ENCODE peak calls at places on chromosomes 7 and 10, in five cellular contexts. One of them, this sample, is unnamed.
A peak's percentile ranks its signal among the peaks of the same experiment; 100 is the strongest.

GRCh38 chr7:30564243-30564892 is 30.3 kb upstream of the GARS1 start:
- DNase-seq in neuronal stem cell: peak; percentile 87
- DNase-seq in H9: peak; percentile 91
- DNase-seq in mesenchymal stem cell: peak; percentile 81
- DNase-seq in IMR-90: peak; percentile 80
- DNase-seq in this sample: peak; percentile 91

GRCh38 chr7:130293521-130293920 is 560 bp downstream of the CPA4 start:
- DNase-seq in H9: no peak
- DNase-seq in neuronal stem cell: no peak
- DNase-seq in mesenchymal stem cell: no peak
- DNase-seq in IMR-90: no peak
- DNase-seq in this sample: no peak

GRCh38 chr10:83961620-83962019 is 177.7 kb upstream of the GHITM start:
- DNase-seq in H9: no peak
- DNase-seq in IMR-90: no peak
- DNase-seq in mesenchymal stem cell: no peak
- DNase-seq in neuronal stem cell: no peak
- DNase-seq in this sample: peak; percentile 66

GRCh38 chr7:131533151-131533559 is 23.3 kb downstream of the PODXL start:
- DNase-seq in H9: peak; percentile 30
- DNase-seq in mesenchymal stem cell: no peak
- DNase-seq in neuronal stem cell: no peak
- DNase-seq in IMR-90: no peak
- DNase-seq in this sample: no peak

GRCh38 chr7:139730746-139731612 is 46.8 kb downstream of the HIPK2 start:
- DNase-seq in H9: no peak
- DNase-seq in IMR-90: peak; percentile 72
- DNase-seq in mesenchymal stem cell: peak; percentile 53
- DNase-seq in neuronal stem cell: no peak
- DNase-seq in this sample: no peak

GRCh38 chr10:118965636-118966035 is 63.9 kb upstream of the NANOS1 start:
- DNase-seq in IMR-90: no peak
- DNase-seq in neuronal stem cell: no peak
- DNase-seq in H9: peak; percentile 20
- DNase-seq in mesenchymal stem cell: peak; percentile 5
- DNase-seq in this sample: no peak

GRCh38 chr10:110681023-110681681 is 37.0 kb downstream of the RBM20 start:
- DNase-seq in IMR-90: peak; percentile 31
- DNase-seq in H9: peak; percentile 79
- DNase-seq in mesenchymal stem cell: peak; percentile 51
- DNase-seq in neuronal stem cell: peak; percentile 41
- DNase-seq in this sample: peak; percentile 91

GRCh38 chr7:82598958-82599357 is 155.4 kb upstream of the CACNA2D1 start:
- DNase-seq in H9: no peak
- DNase-seq in mesenchymal stem cell: peak; percentile 59
- DNase-seq in IMR-90: peak; percentile 89
- DNase-seq in neuronal stem cell: no peak
- DNase-seq in this sample: no peak

GRCh38 chr7:140673063-140673769 is 471 bp downstream of the ADCK2 start:
- DNase-seq in IMR-90: no peak
- DNase-seq in mesenchymal stem cell: no peak
- DNase-seq in H9: peak; percentile 78
- DNase-seq in neuronal stem cell: peak; percentile 24
- DNase-seq in this sample: peak; percentile 67

GRCh38 chr10:121830101-121830500 is 97.7 kb downstream of the ATE1 start:
- DNase-seq in IMR-90: no peak
- DNase-seq in neuronal stem cell: no peak
- DNase-seq in H9: no peak
- DNase-seq in mesenchymal stem cell: no peak
- DNase-seq in this sample: no peak

GRCh38 chr10:30348378-30348776 is 701 bp downstream of the MTPAP start:
- DNase-seq in H9: no peak
- DNase-seq in IMR-90: peak; percentile 2
- DNase-seq in neuronal stem cell: no peak
- DNase-seq in mesenchymal stem cell: no peak
- DNase-seq in this sample: no peak

GRCh38 chr7:1283337-1283736 is 50.7 kb downstream of the UNCX start:
- DNase-seq in mesenchymal stem cell: no peak
- DNase-seq in neuronal stem cell: no peak
- DNase-seq in H9: no peak
- DNase-seq in IMR-90: no peak
- DNase-seq in this sample: no peak

GRCh38 chr10:1036341-1036791 is 10.7 kb upstream of the IDI2 start:
- DNase-seq in neuronal stem cell: no peak
- DNase-seq in mesenchymal stem cell: peak; percentile 72
- DNase-seq in IMR-90: peak; percentile 87
- DNase-seq in H9: no peak
- DNase-seq in this sample: no peak

GRCh38 chr10:106705576-106706526 is 458.7 kb downstream of the SORCS1 start:
- DNase-seq in mesenchymal stem cell: peak; percentile 28
- DNase-seq in neuronal stem cell: peak; percentile 82
- DNase-seq in H9: peak; percentile 60
- DNase-seq in IMR-90: peak; percentile 37
- DNase-seq in this sample: peak; percentile 80

GRCh38 chr7:40763319-40764287 is 628.8 kb downstream of the SUGCT start:
- DNase-seq in mesenchymal stem cell: peak; percentile 82
- DNase-seq in neuronal stem cell: no peak
- DNase-seq in IMR-90: peak; percentile 86
- DNase-seq in H9: no peak
- DNase-seq in this sample: peak; percentile 27

GRCh38 chr10:15725603-15726002 is 5.9 kb upstream of the ITGA8 start:
- DNase-seq in mesenchymal stem cell: peak; percentile 74
- DNase-seq in neuronal stem cell: no peak
- DNase-seq in IMR-90: peak; percentile 67
- DNase-seq in H9: no peak
- DNase-seq in this sample: peak; percentile 78

GRCh38 chr7:154484406-154484805 is 432.2 kb downstream of the DPP6 start:
- DNase-seq in IMR-90: no peak
- DNase-seq in mesenchymal stem cell: no peak
- DNase-seq in neuronal stem cell: no peak
- DNase-seq in H9: peak; percentile 47
- DNase-seq in this sample: peak; percentile 10

GRCh38 chr10:92200564-92200963 is 90.3 kb downstream of the CPEB3 start:
- DNase-seq in H9: no peak
- DNase-seq in neuronal stem cell: no peak
- DNase-seq in IMR-90: peak; percentile 36
- DNase-seq in mesenchymal stem cell: no peak
- DNase-seq in this sample: no peak

GRCh38 chr10:92702301-92702916 is 12.7 kb downstream of the HHEX start:
- DNase-seq in IMR-90: no peak
- DNase-seq in H9: no peak
- DNase-seq in mesenchymal stem cell: peak; percentile 18
- DNase-seq in neuronal stem cell: no peak
- DNase-seq in this sample: no peak

GRCh38 chr7:5351508-5352265 is 68.9 kb downstream of the SLC29A4 start:
- DNase-seq in mesenchymal stem cell: no peak
- DNase-seq in H9: no peak
- DNase-seq in IMR-90: peak; percentile 21
- DNase-seq in neuronal stem cell: no peak
- DNase-seq in this sample: no peak

GRCh38 chr7:29977926-29978652 is 11.5 kb downstream of the SCRN1 start:
- DNase-seq in H9: peak; percentile 83
- DNase-seq in mesenchymal stem cell: no peak
- DNase-seq in IMR-90: no peak
- DNase-seq in neuronal stem cell: peak; percentile 32
- DNase-seq in this sample: peak; percentile 90

GRCh38 chr10:72888151-72888638 is 5.3 kb upstream of the OIT3 start:
- DNase-seq in H9: no peak
- DNase-seq in mesenchymal stem cell: no peak
- DNase-seq in IMR-90: no peak
- DNase-seq in neuronal stem cell: no peak
- DNase-seq in this sample: no peak

GRCh38 chr10:72889391-72889831 is 4.1 kb upstream of the OIT3 start:
- DNase-seq in IMR-90: peak; percentile 49
- DNase-seq in mesenchymal stem cell: no peak
- DNase-seq in H9: no peak
- DNase-seq in neuronal stem cell: no peak
- DNase-seq in this sample: no peak

GRCh38 chr10:72890086-72890485 is 3.5 kb upstream of the OIT3 start:
- DNase-seq in IMR-90: no peak
- DNase-seq in mesenchymal stem cell: no peak
- DNase-seq in neuronal stem cell: no peak
- DNase-seq in H9: no peak
- DNase-seq in this sample: no peak

GRCh38 chr10:72895236-72895850 is 1.8 kb downstream of the OIT3 start:
- DNase-seq in IMR-90: no peak
- DNase-seq in neuronal stem cell: no peak
- DNase-seq in H9: no peak
- DNase-seq in mesenchymal stem cell: no peak
- DNase-seq in this sample: no peak

DNA sequence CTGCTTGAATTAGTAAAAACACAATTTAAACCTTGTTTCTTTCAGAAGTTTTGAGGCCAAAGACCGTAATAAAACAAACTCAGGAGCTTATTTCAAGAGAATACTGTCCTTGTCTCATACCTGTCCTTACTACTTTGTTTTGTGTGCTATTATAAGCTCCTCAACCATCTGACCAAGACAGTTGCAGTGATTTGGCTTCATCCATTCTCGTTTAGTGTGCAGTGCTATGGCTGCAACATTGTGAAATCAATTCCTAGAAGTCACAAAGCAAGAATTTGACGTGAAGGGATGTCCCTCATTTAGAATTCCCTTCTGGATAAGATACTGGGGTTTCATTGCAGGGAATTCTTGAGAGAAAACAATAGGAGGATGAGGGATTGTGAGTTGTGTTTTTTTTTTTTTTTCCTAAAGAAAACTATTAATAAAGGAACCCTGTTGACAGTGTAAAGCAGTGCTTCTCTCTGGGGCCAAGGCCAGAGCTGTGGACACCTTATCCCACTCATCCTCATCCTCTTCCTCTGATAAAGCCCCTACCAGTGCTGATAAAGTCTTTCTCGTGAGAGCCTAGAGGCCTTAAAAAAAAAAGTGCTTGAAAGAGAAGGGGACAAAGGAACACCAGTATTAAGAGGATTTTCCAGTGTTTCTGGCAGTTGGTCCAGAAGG is at the start of gene OIT3:
- DNase-seq in H9: no peak
- DNase-seq in mesenchymal stem cell: no peak
- DNase-seq in IMR-90: no peak
- DNase-seq in neuronal stem cell: no peak
- DNase-seq in this sample: no peak
- H2BK15ac ChIP-seq in H9: no peak within 1 kb of the TSS
- H2BK15ac ChIP-seq in mesenchymal stem cell: no peak within 1 kb of the TSS
- H2BK15ac ChIP-seq in IMR-90: no peak within 1 kb of the TSS
- H2BK15ac ChIP-seq in neuronal stem cell: no peak within 1 kb of the TSS
- H2BK15ac ChIP-seq in this sample: no peak within 1 kb of the TSS

GRCh38 chr7:151756076-151756731 is 120.7 kb downstream of the PRKAG2 start:
- DNase-seq in H9: no peak
- DNase-seq in neuronal stem cell: no peak
- DNase-seq in IMR-90: peak; percentile 82
- DNase-seq in mesenchymal stem cell: peak; percentile 79
- DNase-seq in this sample: no peak

GRCh38 chr7:151754142-151754590 is 122.7 kb downstream of the PRKAG2 start:
- DNase-seq in neuronal stem cell: peak; percentile 93
- DNase-seq in mesenchymal stem cell: peak; percentile 99
- DNase-seq in H9: peak; percentile 96
- DNase-seq in IMR-90: peak; percentile 99
- DNase-seq in this sample: peak; percentile 99

GRCh38 chr7:151754688-151755130 is 122.2 kb downstream of the PRKAG2 start:
- DNase-seq in IMR-90: no peak
- DNase-seq in neuronal stem cell: no peak
- DNase-seq in mesenchymal stem cell: no peak
- DNase-seq in H9: no peak
- DNase-seq in this sample: no peak

GRCh38 chr7:151756866-151757265 is 120.0 kb downstream of the PRKAG2 start:
- DNase-seq in neuronal stem cell: no peak
- DNase-seq in mesenchymal stem cell: no peak
- DNase-seq in H9: no peak
- DNase-seq in IMR-90: no peak
- DNase-seq in this sample: no peak

DNA sequence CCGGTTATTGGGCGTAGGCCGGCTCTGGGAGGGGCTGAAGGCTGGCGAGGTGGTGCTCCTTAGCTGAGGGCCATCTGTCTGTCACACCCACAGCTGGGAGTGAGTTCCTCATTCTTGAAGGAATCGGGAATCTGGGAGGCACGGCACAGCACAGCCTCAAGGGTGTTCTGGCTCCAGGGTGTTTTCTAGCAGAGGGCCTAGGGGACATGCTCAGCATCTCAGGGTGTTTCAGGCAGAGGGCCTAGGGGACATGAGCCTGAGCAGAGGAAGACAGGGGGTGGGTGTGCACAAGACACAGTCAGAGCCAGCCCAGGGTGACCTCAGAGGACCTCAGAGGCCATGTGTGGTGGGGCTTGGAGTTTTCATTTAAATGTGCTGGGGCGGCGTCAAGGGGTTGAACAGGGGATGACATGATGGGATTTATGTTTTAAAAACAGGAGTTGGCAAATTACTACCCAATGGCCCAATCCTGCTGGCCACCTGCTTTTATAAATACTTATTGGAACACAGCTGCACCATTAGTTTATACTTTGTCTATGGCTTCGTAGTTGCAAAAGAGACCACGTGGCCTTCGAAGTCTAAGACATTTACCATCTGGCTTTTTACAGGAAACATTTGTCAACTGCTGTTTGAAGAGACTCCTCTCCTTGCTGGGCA is 121.7 kb downstream of the PRKAG2 start:
- DNase-seq in neuronal stem cell: no peak
- DNase-seq in mesenchymal stem cell: peak; percentile 93
- DNase-seq in IMR-90: peak; percentile 82
- DNase-seq in H9: peak; percentile 58
- DNase-seq in this sample: no peak
- H2BK120ac ChIP-seq in neuronal stem cell: peak overlapping the region; percentile 76
- H2BK120ac ChIP-seq in mesenchymal stem cell: peak overlapping the region; percentile 77
- H2BK120ac ChIP-seq in IMR-90: peak overlapping the region; percentile 99
- H2BK120ac ChIP-seq in H9: no peak overlapping the region
- H2BK120ac ChIP-seq in this sample: no peak overlapping the region

GRCh38 chr7:94908204-94909022 is 1.0 kb downstream of the PPP1R9A start:
- DNase-seq in H9: peak; percentile 72
- DNase-seq in neuronal stem cell: peak; percentile 76
- DNase-seq in mesenchymal stem cell: peak; percentile 32
- DNase-seq in IMR-90: no peak
- DNase-seq in this sample: peak; percentile 77
- H2BK5ac ChIP-seq in H9: no peak overlapping the region
- H2BK5ac ChIP-seq in neuronal stem cell: peak overlapping the region; percentile 6
- H2BK5ac ChIP-seq in mesenchymal stem cell: no peak overlapping the region
- H2BK5ac ChIP-seq in IMR-90: no peak overlapping the region
- H2BK5ac ChIP-seq in this sample: no peak overlapping the region

DNA sequence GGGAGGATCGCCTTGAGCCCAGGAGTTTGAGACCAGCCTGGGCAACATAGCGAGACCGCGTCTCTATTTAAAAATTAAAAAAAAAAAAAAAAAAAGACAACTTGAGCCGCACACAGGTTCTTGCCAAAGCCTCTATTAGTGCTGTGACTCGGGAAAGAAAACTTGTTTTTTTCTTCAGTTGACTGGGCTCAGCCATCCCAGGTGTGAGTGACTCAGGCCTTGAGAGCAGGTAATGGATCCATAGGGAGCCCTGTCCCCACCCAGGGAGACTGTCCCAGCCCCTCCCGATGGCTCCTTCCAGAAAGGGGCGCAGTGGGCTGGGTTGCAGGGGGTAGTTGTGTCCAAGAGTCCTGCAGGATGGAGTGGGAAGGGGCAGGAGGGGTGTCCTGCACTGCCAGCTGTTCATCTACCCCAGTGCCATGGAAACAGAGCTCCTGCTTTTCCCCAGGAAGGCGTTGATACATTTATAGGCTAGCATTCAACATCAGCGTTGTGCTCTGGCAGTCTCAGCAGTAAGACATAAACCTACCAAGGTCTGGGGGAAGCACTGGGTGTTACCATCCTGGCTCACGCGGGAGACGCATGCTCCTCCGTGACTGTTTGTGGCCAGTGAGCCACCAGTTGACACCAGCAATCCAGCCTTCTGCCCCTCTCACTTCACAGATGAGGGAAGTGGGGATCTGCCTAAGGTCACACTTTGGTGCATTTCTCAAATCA is 126.6 kb downstream of the CUX1 start:
- DNase-seq in IMR-90: no peak
- DNase-seq in mesenchymal stem cell: no peak
- DNase-seq in neuronal stem cell: no peak
- DNase-seq in H9: no peak
- DNase-seq in this sample: no peak
- H2BK15ac ChIP-seq in IMR-90: peak overlapping the region; percentile 71
- H2BK15ac ChIP-seq in mesenchymal stem cell: no peak overlapping the region
- H2BK15ac ChIP-seq in neuronal stem cell: no peak overlapping the region
- H2BK15ac ChIP-seq in H9: no peak overlapping the region
- H2BK15ac ChIP-seq in this sample: no peak overlapping the region

This sample was measured in mesendoderm.